ENCODE peak calls at places on chromosome 1, in five cellular contexts. B, J, I, C and G are unnamed samples.

GRCh38 chr1:233281711-233282581 is 13.6 kb downstream of the PCNX2 start:
- DNase-seq in I (peak), C (no peak), J (peak), B (no peak), G (peak)

GRCh38 chr1:23559985-23560755 is 869 bp upstream of the ID3 start:
- DNase-seq in J (no peak), I (no peak), B (no peak), C (no peak), G (no peak)

GRCh38 chr1:43009274-43009673 is 50.6 kb upstream of the SLC2A1 start:
- DNase-seq in J (no peak), C (no peak), B (no peak), I (no peak), G (no peak)

GRCh38 chr1:32716312-32717126 is 13.9 kb upstream of the SYNC start:
- DNase-seq in J (peak), I (peak), B (peak), C (no peak), G (no peak)

GRCh38 chr1:66353207-66353606 is 180.7 kb upstream of the SGIP1 start:
- DNase-seq in B (no peak), C (no peak), J (no peak), I (no peak), G (no peak)

GRCh38 chr1:225450491-225451191 is 22.8 kb upstream of the LBR start:
- DNase-seq in B (peak), I (no peak), C (no peak), J (no peak), G (no peak)

GRCh38 chr1:204266504-204267034 is 52.8 kb upstream of the GOLT1A start:
- DNase-seq in B (no peak), C (no peak), I (no peak), J (no peak), G (no peak)

GRCh38 chr1:200438911-200439310 is 29.1 kb upstream of the ZNF281 start:
- DNase-seq in I (no peak), C (no peak), J (no peak), B (no peak), G (no peak)

GRCh38 chr1:14850563-14850962 is 252.1 kb downstream of the KAZN start:
- DNase-seq in B (no peak), J (no peak), I (no peak), C (no peak), G (no peak)

GRCh38 chr1:25621876-25622275 is 5.3 kb downstream of the MAN1C1 start:
- DNase-seq in C (no peak), B (no peak), J (no peak), I (no peak), G (no peak)

GRCh38 chr1:94669213-94669612 is 127.7 kb upstream of the F3 start:
- DNase-seq in B (no peak), J (no peak), I (no peak), C (no peak), G (no peak)